ENCODE peak calls at places on chromosomes 6 and 20, in four cellular contexts. F is cardiac fibroblast, P is skeletal muscle cell, Q is ELF-1. S is an unnamed sample.

GRCh38 chr6:129673758-129674157 is 36.2 kb downstream of the ARHGAP18 start:
- DNase-seq in F (no peak), P (no peak), Q (no peak), S (no peak)

GRCh38 chr6:144477396-144477795 is 192.3 kb downstream of the UTRN start:
- DNase-seq in F (peak), P (no peak), Q (no peak), S (no peak)

GRCh38 chr20:16664031-16664430 is 65.8 kb upstream of the SNRPB2 start:
- DNase-seq in F (no peak), P (no peak), Q (no peak), S (no peak)

GRCh38 chr20:44693625-44694024 is 21.5 kb upstream of the CCN5 start:
- DNase-seq in F (no peak), P (no peak), Q (no peak), S (no peak)

GRCh38 chr6:82712826-82713225 is 349.2 kb downstream of the TPBG start:
- DNase-seq in F (peak), P (no peak), Q (no peak), S (no peak)

GRCh38 chr6:160461641-160462040 is 113.5 kb downstream of the SLC22A3 start:
- DNase-seq in F (peak), P (peak), Q (no peak), S (no peak)

GRCh38 chr6:155936551-155936950 is 480.9 kb upstream of the NOX3 start:
- DNase-seq in F (no peak), P (no peak), Q (no peak), S (no peak)

GRCh38 chr6:41694815-41695536 is 40.4 kb downstream of the TFEB start:
- DNase-seq in F (no peak), P (no peak), Q (no peak), S (no peak)

GRCh38 chr6:30121446-30122065 is 8.7 kb upstream of the TRIM31 start:
- DNase-seq in F (no peak), P (no peak), Q (no peak), S (no peak)

S was measured in neural progenitor cell.